ENCODE peak calls at places on chromosomes 4 and X, in nine cellular contexts. M is GOT3, D is upper lobe of left lung, W is H4, O is RWPE1, Y is substantia nigra, L is sigmoid colon, X is A172, N is iPS-NIHi11. Q is an unnamed sample.

GRCh38 chr4:174023641-174024040 is 259.8 kb downstream of the FBXO8 start:
- DNase-seq in M (no peak), D (no peak), W (no peak), O (no peak), Y (no peak), L (no peak), X (peak), N (no peak), Q (no peak)

GRCh38 chr4:40685300-40685699 is 55.6 kb upstream of the RBM47 start:
- DNase-seq in M (no peak), D (no peak), W (peak), O (peak), Y (no peak), L (no peak), X (peak), N (no peak), Q (no peak)

GRCh38 chrX:153926863-153927685 is 1.0 kb upstream of the ARHGAP4 start:
- DNase-seq in M (no peak), D (no peak), W (no peak), O (no peak), Y (no peak), L (peak), X (peak), N (no peak), Q (peak)

GRCh38 chr4:164596318-164596878 is 157.5 kb upstream of the SMIM31 start:
- DNase-seq in M (no peak), D (peak), W (no peak), O (no peak), Y (no peak), L (no peak), X (no peak), N (no peak), Q (no peak)

GRCh38 chr4:10783351-10783750 is 98.8 kb upstream of the CLNK start:
- DNase-seq in M (no peak), D (no peak), W (peak), O (no peak), Y (no peak), L (no peak), X (no peak), N (no peak), Q (no peak)

GRCh38 chr4:184288451-184289178 is 70.9 kb upstream of the ENPP6 start:
- DNase-seq in M (no peak), D (no peak), W (no peak), O (no peak), Y (no peak), L (no peak), X (no peak), N (peak), Q (no peak)

GRCh38 chrX:38701073-38701472 is 100.2 kb upstream of the MID1IP1 start:
- DNase-seq in M (no peak), D (no peak), W (peak), O (no peak), Y (no peak), L (no peak), X (no peak), N (peak), Q (no peak)

GRCh38 chrX:7191681-7192110 is 43.7 kb upstream of the PUDP start:
- DNase-seq in M (no peak), D (no peak), W (no peak), O (no peak), Y (no peak), L (no peak), X (no peak), N (peak), Q (no peak)

GRCh38 chrX:75337525-75337924 is 63.6 kb downstream of the UPRT start:
- DNase-seq in M (no peak), D (no peak), W (no peak), O (no peak), Y (no peak), L (no peak), X (no peak), N (no peak), Q (no peak)

GRCh38 chrX:19888419-19888879 is 1.0 kb upstream of the SH3KBP1 start:
- DNase-seq in M (peak), D (no peak), W (peak), O (peak), Y (peak), L (no peak), X (peak), N (peak), Q (peak)

GRCh38 chr4:120672558-120673147 is 249.9 kb downstream of the PRDM5 start:
- DNase-seq in M (no peak), D (no peak), W (no peak), O (no peak), Y (no peak), L (no peak), X (no peak), N (peak), Q (no peak)

Q was measured in NCI-H2227 treated with DMSO at 0.1 percent for 48 hours.